ENCODE peak calls at places on chromosomes 4 and X, in seven cellular contexts. One of them, this sample, is unnamed.

GRCh38 chr4:33996075-33996718 is 2248.1 kb downstream of the ARAP2 start:
- DNase-seq in right lobe of liver: no peak
- DNase-seq in suprapubic skin: no peak
- DNase-seq in PC-3: no peak
- DNase-seq in GM23248: peak; percentile 6
- DNase-seq in endodermal cell: no peak
- DNase-seq in activated CD8-positive, alpha-beta memory T cell treated with anti-CD3 and anti-CD28 coated beads, Interleukin-2, amount 50 U/mL, for 48 hours: no peak
- DNase-seq in this sample: no peak

GRCh38 chr4:76028242-76028859 is 5.1 kb upstream of the CXCL10 start:
- DNase-seq in right lobe of liver: no peak
- DNase-seq in suprapubic skin: no peak
- DNase-seq in PC-3: no peak
- DNase-seq in GM23248: no peak
- DNase-seq in endodermal cell: no peak
- DNase-seq in activated CD8-positive, alpha-beta memory T cell treated with anti-CD3 and anti-CD28 coated beads, Interleukin-2, amount 50 U/mL, for 48 hours: no peak
- DNase-seq in this sample: no peak

GRCh38 chr4:158769175-158769831 is 477 bp downstream of the FNIP2 start:
- DNase-seq in right lobe of liver: peak; percentile 66
- DNase-seq in suprapubic skin: peak; percentile 81
- DNase-seq in PC-3: peak; percentile 33
- DNase-seq in GM23248: peak; percentile 69
- DNase-seq in endodermal cell: peak; percentile 80
- DNase-seq in activated CD8-positive, alpha-beta memory T cell treated with anti-CD3 and anti-CD28 coated beads, Interleukin-2, amount 50 U/mL, for 48 hours: peak; percentile 77
- DNase-seq in this sample: peak; percentile 79

GRCh38 chr4:173420821-173421220 is 21.9 kb upstream of the SCRG1 start:
- DNase-seq in right lobe of liver: no peak
- DNase-seq in suprapubic skin: no peak
- DNase-seq in PC-3: no peak
- DNase-seq in GM23248: no peak
- DNase-seq in endodermal cell: no peak
- DNase-seq in activated CD8-positive, alpha-beta memory T cell treated with anti-CD3 and anti-CD28 coated beads, Interleukin-2, amount 50 U/mL, for 48 hours: no peak
- DNase-seq in this sample: no peak

GRCh38 chrX:46791927-46792825 is 33.3 kb upstream of the SLC9A7 start:
- DNase-seq in right lobe of liver: no peak
- DNase-seq in suprapubic skin: no peak
- DNase-seq in PC-3: peak; percentile 96
- DNase-seq in GM23248: peak; percentile 89
- DNase-seq in endodermal cell: peak; percentile 74
- DNase-seq in activated CD8-positive, alpha-beta memory T cell treated with anti-CD3 and anti-CD28 coated beads, Interleukin-2, amount 50 U/mL, for 48 hours: no peak
- DNase-seq in this sample: no peak

GRCh38 chr4:123833156-123833555 is 436.6 kb downstream of the SPRY1 start:
- DNase-seq in right lobe of liver: no peak
- DNase-seq in suprapubic skin: no peak
- DNase-seq in PC-3: peak; percentile 54
- DNase-seq in GM23248: peak; percentile 78
- DNase-seq in endodermal cell: no peak
- DNase-seq in activated CD8-positive, alpha-beta memory T cell treated with anti-CD3 and anti-CD28 coated beads, Interleukin-2, amount 50 U/mL, for 48 hours: no peak
- DNase-seq in this sample: no peak

GRCh38 chr4:147336252-147336651 is 144.6 kb upstream of the EDNRA start:
- DNase-seq in right lobe of liver: no peak
- DNase-seq in suprapubic skin: no peak
- DNase-seq in PC-3: no peak
- DNase-seq in GM23248: peak; percentile 3
- DNase-seq in endodermal cell: no peak
- DNase-seq in activated CD8-positive, alpha-beta memory T cell treated with anti-CD3 and anti-CD28 coated beads, Interleukin-2, amount 50 U/mL, for 48 hours: no peak
- DNase-seq in this sample: no peak

GRCh38 chr4:119833611-119834010 is 205.0 kb upstream of the PDE5A start:
- DNase-seq in right lobe of liver: no peak
- DNase-seq in suprapubic skin: no peak
- DNase-seq in PC-3: no peak
- DNase-seq in GM23248: peak; percentile 1
- DNase-seq in endodermal cell: no peak
- DNase-seq in activated CD8-positive, alpha-beta memory T cell treated with anti-CD3 and anti-CD28 coated beads, Interleukin-2, amount 50 U/mL, for 48 hours: no peak
- DNase-seq in this sample: no peak

GRCh38 chr4:184588893-184589292 is 60.4 kb downstream of the CASP3 start:
- DNase-seq in right lobe of liver: no peak
- DNase-seq in suprapubic skin: no peak
- DNase-seq in PC-3: no peak
- DNase-seq in GM23248: no peak
- DNase-seq in endodermal cell: no peak
- DNase-seq in activated CD8-positive, alpha-beta memory T cell treated with anti-CD3 and anti-CD28 coated beads, Interleukin-2, amount 50 U/mL, for 48 hours: no peak
- DNase-seq in this sample: no peak

GRCh38 chr4:136784326-136784725 is 748.0 kb downstream of the PCDH18 start:
- DNase-seq in right lobe of liver: no peak
- DNase-seq in suprapubic skin: no peak
- DNase-seq in PC-3: no peak
- DNase-seq in GM23248: no peak
- DNase-seq in endodermal cell: no peak
- DNase-seq in activated CD8-positive, alpha-beta memory T cell treated with anti-CD3 and anti-CD28 coated beads, Interleukin-2, amount 50 U/mL, for 48 hours: no peak
- DNase-seq in this sample: no peak

GRCh38 chrX:57952320-57952678 is 42.0 kb upstream of the ZXDA start:
- DNase-seq in right lobe of liver: no peak
- DNase-seq in suprapubic skin: no peak
- DNase-seq in PC-3: peak; percentile 36
- DNase-seq in GM23248: no peak
- DNase-seq in endodermal cell: no peak
- DNase-seq in activated CD8-positive, alpha-beta memory T cell treated with anti-CD3 and anti-CD28 coated beads, Interleukin-2, amount 50 U/mL, for 48 hours: no peak
- DNase-seq in this sample: no peak

GRCh38 chrX:48520976-48521352 is 644 bp upstream of the EBP start:
- DNase-seq in right lobe of liver: no peak
- DNase-seq in suprapubic skin: no peak
- DNase-seq in PC-3: no peak
- DNase-seq in GM23248: no peak
- DNase-seq in endodermal cell: no peak
- DNase-seq in activated CD8-positive, alpha-beta memory T cell treated with anti-CD3 and anti-CD28 coated beads, Interleukin-2, amount 50 U/mL, for 48 hours: no peak
- DNase-seq in this sample: no peak

GRCh38 chr4:37392540-37393255 is 148.2 kb downstream of the NWD2 start:
- DNase-seq in right lobe of liver: no peak
- DNase-seq in suprapubic skin: peak; percentile 72
- DNase-seq in PC-3: peak; percentile 57
- DNase-seq in GM23248: peak; percentile 13
- DNase-seq in endodermal cell: no peak
- DNase-seq in activated CD8-positive, alpha-beta memory T cell treated with anti-CD3 and anti-CD28 coated beads, Interleukin-2, amount 50 U/mL, for 48 hours: no peak
- DNase-seq in this sample: no peak

GRCh38 chr4:77154074-77154473 is 2.9 kb upstream of the CCNG2 start:
- DNase-seq in right lobe of liver: no peak
- DNase-seq in suprapubic skin: no peak
- DNase-seq in PC-3: no peak
- DNase-seq in GM23248: no peak
- DNase-seq in endodermal cell: no peak
- DNase-seq in activated CD8-positive, alpha-beta memory T cell treated with anti-CD3 and anti-CD28 coated beads, Interleukin-2, amount 50 U/mL, for 48 hours: no peak
- DNase-seq in this sample: no peak

GRCh38 chr4:186032259-186032658 is 36.7 kb upstream of the TLR3 start:
- DNase-seq in right lobe of liver: no peak
- DNase-seq in suprapubic skin: no peak
- DNase-seq in PC-3: peak; percentile 12
- DNase-seq in GM23248: peak; percentile 21
- DNase-seq in endodermal cell: peak; percentile 61
- DNase-seq in activated CD8-positive, alpha-beta memory T cell treated with anti-CD3 and anti-CD28 coated beads, Interleukin-2, amount 50 U/mL, for 48 hours: no peak
- DNase-seq in this sample: no peak

This sample was measured in coronary artery.